ENCODE peak calls at places on chromosome 15, in eight cellular contexts. One of them, this sample, is unnamed.
A peak's percentile ranks its signal among the peaks of the same experiment; 100 is the strongest.

GRCh38 chr15:70475921-70476320 is 287.4 kb downstream of the UACA start:
- DNase-seq in tibial nerve: no peak
- DNase-seq in MM.1S: no peak
- DNase-seq in CD8-positive, alpha-beta T cell: no peak
- DNase-seq in pancreas: no peak
- DNase-seq in ovary: no peak
- DNase-seq in heart left ventricle: no peak
- DNase-seq in SK-N-SH: no peak
- DNase-seq in this sample: no peak

GRCh38 chr15:29448320-29448719 is 178.7 kb upstream of the NSMCE3 start:
- DNase-seq in tibial nerve: no peak
- DNase-seq in MM.1S: no peak
- DNase-seq in CD8-positive, alpha-beta T cell: no peak
- DNase-seq in pancreas: no peak
- DNase-seq in ovary: no peak
- DNase-seq in heart left ventricle: no peak
- DNase-seq in SK-N-SH: no peak
- DNase-seq in this sample: no peak

GRCh38 chr15:43067717-43068461 is 37.9 kb downstream of the UBR1 start:
- DNase-seq in tibial nerve: no peak
- DNase-seq in MM.1S: no peak
- DNase-seq in CD8-positive, alpha-beta T cell: no peak
- DNase-seq in pancreas: no peak
- DNase-seq in ovary: no peak
- DNase-seq in heart left ventricle: no peak
- DNase-seq in SK-N-SH: no peak
- DNase-seq in this sample: no peak

GRCh38 chr15:49467782-49468181 is 44.7 kb downstream of the FGF7 start:
- DNase-seq in tibial nerve: no peak
- DNase-seq in MM.1S: no peak
- DNase-seq in CD8-positive, alpha-beta T cell: no peak
- DNase-seq in pancreas: no peak
- DNase-seq in ovary: no peak
- DNase-seq in heart left ventricle: no peak
- DNase-seq in SK-N-SH: no peak
- DNase-seq in this sample: no peak

GRCh38 chr15:52102468-52102867 is 10.1 kb downstream of the BCL2L10 start:
- DNase-seq in tibial nerve: no peak
- DNase-seq in MM.1S: no peak
- DNase-seq in CD8-positive, alpha-beta T cell: no peak
- DNase-seq in pancreas: no peak
- DNase-seq in ovary: no peak
- DNase-seq in heart left ventricle: no peak
- DNase-seq in SK-N-SH: no peak
- DNase-seq in this sample: no peak

GRCh38 chr15:96243701-96244100 is 86.8 kb upstream of the NR2F2 start:
- DNase-seq in tibial nerve: no peak
- DNase-seq in MM.1S: no peak
- DNase-seq in CD8-positive, alpha-beta T cell: no peak
- DNase-seq in pancreas: no peak
- DNase-seq in ovary: no peak
- DNase-seq in heart left ventricle: no peak
- DNase-seq in SK-N-SH: no peak
- DNase-seq in this sample: no peak

GRCh38 chr15:77983708-77984445 is 93.6 kb downstream of the TBC1D2B start:
- DNase-seq in tibial nerve: no peak
- DNase-seq in MM.1S: no peak
- DNase-seq in CD8-positive, alpha-beta T cell: no peak
- DNase-seq in pancreas: no peak
- DNase-seq in ovary: peak; percentile 42
- DNase-seq in heart left ventricle: no peak
- DNase-seq in SK-N-SH: no peak
- DNase-seq in this sample: no peak

GRCh38 chr15:92930776-92931175 is 30.7 kb downstream of the CHD2 start:
- DNase-seq in tibial nerve: no peak
- DNase-seq in MM.1S: no peak
- DNase-seq in CD8-positive, alpha-beta T cell: no peak
- DNase-seq in pancreas: no peak
- DNase-seq in ovary: no peak
- DNase-seq in heart left ventricle: no peak
- DNase-seq in SK-N-SH: no peak
- DNase-seq in this sample: no peak

GRCh38 chr15:100671858-100672543 is 69.6 kb downstream of the ASB7 start:
- DNase-seq in tibial nerve: no peak
- DNase-seq in MM.1S: no peak
- DNase-seq in CD8-positive, alpha-beta T cell: no peak
- DNase-seq in pancreas: no peak
- DNase-seq in ovary: no peak
- DNase-seq in heart left ventricle: no peak
- DNase-seq in SK-N-SH: peak; percentile 85
- DNase-seq in this sample: no peak

GRCh38 chr15:31350771-31351170 is 24.1 kb downstream of the KLF13 start:
- DNase-seq in tibial nerve: no peak
- DNase-seq in MM.1S: peak; percentile 7
- DNase-seq in CD8-positive, alpha-beta T cell: no peak
- DNase-seq in pancreas: no peak
- DNase-seq in ovary: no peak
- DNase-seq in heart left ventricle: no peak
- DNase-seq in SK-N-SH: no peak
- DNase-seq in this sample: no peak

GRCh38 chr15:31349233-31350141 is 22.9 kb downstream of the KLF13 start:
- DNase-seq in tibial nerve: no peak
- DNase-seq in MM.1S: peak; percentile 17
- DNase-seq in CD8-positive, alpha-beta T cell: no peak
- DNase-seq in pancreas: peak; percentile 70
- DNase-seq in ovary: no peak
- DNase-seq in heart left ventricle: no peak
- DNase-seq in SK-N-SH: no peak
- DNase-seq in this sample: no peak

GRCh38 chr15:31352911-31353811 is 26.5 kb downstream of the KLF13 start:
- DNase-seq in tibial nerve: no peak
- DNase-seq in MM.1S: peak; percentile 75
- DNase-seq in CD8-positive, alpha-beta T cell: peak; percentile 75
- DNase-seq in pancreas: peak; percentile 73
- DNase-seq in ovary: peak; percentile 55
- DNase-seq in heart left ventricle: peak; percentile 90
- DNase-seq in SK-N-SH: peak; percentile 81
- DNase-seq in this sample: no peak

GRCh38 chr15:31353931-31354330 is 27.3 kb downstream of the KLF13 start:
- DNase-seq in tibial nerve: no peak
- DNase-seq in MM.1S: no peak
- DNase-seq in CD8-positive, alpha-beta T cell: no peak
- DNase-seq in pancreas: peak; percentile 79
- DNase-seq in ovary: no peak
- DNase-seq in heart left ventricle: peak; percentile 75
- DNase-seq in SK-N-SH: peak; percentile 72
- DNase-seq in this sample: no peak

DNA sequence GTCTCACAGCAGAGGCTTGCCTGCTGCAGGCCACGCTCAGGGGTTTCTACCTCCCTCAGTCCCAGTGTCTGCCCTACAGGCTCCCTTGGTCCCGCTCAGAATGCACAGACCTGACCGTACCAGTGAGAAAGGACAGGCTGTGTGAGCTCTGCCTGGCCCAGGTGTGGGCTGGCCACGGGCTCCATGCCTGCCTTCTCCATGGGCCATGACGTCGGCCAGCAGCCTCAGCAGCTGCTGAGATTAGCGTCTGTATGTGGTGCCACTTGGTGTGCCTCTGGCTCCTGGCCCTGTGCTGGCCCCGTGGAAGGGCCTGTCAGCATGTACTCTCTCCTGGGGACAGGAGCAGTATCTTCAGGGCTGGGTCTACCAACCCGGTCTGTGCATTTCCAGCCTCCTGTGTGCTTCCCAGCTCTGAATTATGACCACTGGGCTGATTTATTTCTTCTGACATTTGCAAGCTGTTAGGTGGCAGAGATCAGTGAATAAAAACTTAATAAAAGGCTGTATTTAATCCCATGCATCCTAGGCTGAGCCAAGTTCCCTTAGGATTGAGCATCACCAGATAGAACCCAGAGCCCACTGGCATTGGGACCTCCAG is 25.7 kb downstream of the KLF13 start:
- DNase-seq in tibial nerve: no peak
- DNase-seq in MM.1S: peak; percentile 76
- DNase-seq in CD8-positive, alpha-beta T cell: no peak
- DNase-seq in pancreas: peak; percentile 96
- DNase-seq in ovary: no peak
- DNase-seq in heart left ventricle: peak; percentile 75
- DNase-seq in SK-N-SH: peak; percentile 79
- DNase-seq in this sample: peak; percentile 68
- H3K4me1 ChIP-seq in tibial nerve: peaks cover 100% of the 10 kb centered on the region
- H3K4me1 ChIP-seq in MM.1S: peaks cover 99% of the 10 kb centered on the region
- H3K4me1 ChIP-seq in CD8-positive, alpha-beta T cell: peaks cover 100% of the 10 kb centered on the region
- H3K4me1 ChIP-seq in pancreas: peaks cover 44% of the 10 kb centered on the region
- H3K4me1 ChIP-seq in ovary: peaks cover 17% of the 10 kb centered on the region
- H3K4me1 ChIP-seq in heart left ventricle: peaks cover 100% of the 10 kb centered on the region
- H3K4me1 ChIP-seq in SK-N-SH: peaks cover 24% of the 10 kb centered on the region
- H3K4me1 ChIP-seq in this sample: peaks cover 100% of the 10 kb centered on the region

GRCh38 chr15:65182538-65182937 is 2.6 kb downstream of the CLPX start:
- DNase-seq in tibial nerve: no peak
- DNase-seq in MM.1S: no peak
- DNase-seq in CD8-positive, alpha-beta T cell: no peak
- DNase-seq in pancreas: no peak
- DNase-seq in ovary: no peak
- DNase-seq in heart left ventricle: no peak
- DNase-seq in SK-N-SH: no peak
- DNase-seq in this sample: no peak

GRCh38 chr15:65184305-65184943 is 718 bp downstream of the CLPX start:
- DNase-seq in tibial nerve: peak; percentile 45
- DNase-seq in MM.1S: peak; percentile 51
- DNase-seq in CD8-positive, alpha-beta T cell: peak; percentile 24
- DNase-seq in pancreas: peak; percentile 79
- DNase-seq in ovary: peak; percentile 69
- DNase-seq in heart left ventricle: peak; percentile 62
- DNase-seq in SK-N-SH: peak; percentile 70
- DNase-seq in this sample: peak; percentile 90

GRCh38 chr15:65189102-65189740 is 4.1 kb upstream of the CLPX start:
- DNase-seq in tibial nerve: no peak
- DNase-seq in MM.1S: peak; percentile 26
- DNase-seq in CD8-positive, alpha-beta T cell: no peak
- DNase-seq in pancreas: no peak
- DNase-seq in ovary: no peak
- DNase-seq in heart left ventricle: no peak
- DNase-seq in SK-N-SH: peak; percentile 80
- DNase-seq in this sample: no peak

GRCh38 chr15:65183847-65184159 is 1.3 kb downstream of the CLPX start:
- DNase-seq in tibial nerve: no peak
- DNase-seq in MM.1S: no peak
- DNase-seq in CD8-positive, alpha-beta T cell: no peak
- DNase-seq in pancreas: no peak
- DNase-seq in ovary: no peak
- DNase-seq in heart left ventricle: no peak
- DNase-seq in SK-N-SH: no peak
- DNase-seq in this sample: no peak

DNA sequence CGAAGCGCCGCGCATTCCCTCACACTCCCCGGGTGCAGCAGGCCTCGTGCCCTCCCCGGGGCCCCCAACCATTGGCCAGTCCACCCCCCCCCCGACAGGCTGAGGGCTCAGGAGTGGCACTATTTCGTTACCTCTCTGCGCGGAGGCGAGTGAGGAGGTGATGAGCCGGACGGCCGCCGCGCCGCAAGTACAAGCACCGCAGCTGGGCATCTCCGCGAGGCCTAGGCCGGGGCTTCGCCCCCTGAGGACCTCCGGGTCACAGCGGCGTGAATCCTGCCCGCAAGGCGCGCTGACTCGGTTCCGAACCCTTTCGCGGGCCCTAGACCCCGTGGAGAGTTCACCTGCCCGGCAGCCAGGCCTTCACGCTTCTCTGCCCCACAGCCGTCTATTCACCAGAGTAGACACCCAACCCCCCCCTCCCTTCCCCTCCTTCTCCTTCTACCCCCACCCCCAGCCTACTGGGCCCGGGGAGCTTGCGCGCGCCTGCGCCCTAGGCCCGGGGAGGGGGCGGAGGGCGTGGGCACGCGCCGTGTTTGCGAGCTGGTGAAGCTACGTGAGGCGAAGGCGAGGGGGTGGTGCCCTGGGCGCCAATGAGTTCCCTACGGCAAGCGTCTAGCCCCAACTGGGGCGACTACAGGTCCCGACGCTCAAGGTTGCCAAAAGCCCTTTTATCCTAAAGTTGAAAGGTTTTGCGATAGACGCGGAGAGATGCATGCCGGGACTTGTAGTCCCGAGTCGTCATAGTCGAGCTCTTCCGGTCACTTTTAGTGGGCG is at the start of gene CLPX:
- DNase-seq in tibial nerve: peak; percentile 81
- DNase-seq in MM.1S: peak; percentile 96
- DNase-seq in CD8-positive, alpha-beta T cell: peak; percentile 97
- DNase-seq in pancreas: peak; percentile 98
- DNase-seq in ovary: peak; percentile 92
- DNase-seq in heart left ventricle: peak; percentile 92
- DNase-seq in SK-N-SH: peak; percentile 98
- DNase-seq in this sample: peak; percentile 95
- TF ChIP-seq CTCF in tibial nerve: no peak
- TF ChIP-seq CTCF in MM.1S: no peak
- TF ChIP-seq CTCF in CD8-positive, alpha-beta T cell: no peak
- TF ChIP-seq CTCF in pancreas: no peak
- TF ChIP-seq CTCF in ovary: peak; percentile 7
- TF ChIP-seq CTCF in heart left ventricle: no peak
- TF ChIP-seq CTCF in SK-N-SH: no peak
- TF ChIP-seq CTCF in this sample: no peak

GRCh38 chr15:90561344-90562244 is 31.9 kb downstream of the CRTC3 start:
- DNase-seq in tibial nerve: no peak
- DNase-seq in MM.1S: no peak
- DNase-seq in CD8-positive, alpha-beta T cell: peak; percentile 50
- DNase-seq in pancreas: no peak
- DNase-seq in ovary: no peak
- DNase-seq in heart left ventricle: no peak
- DNase-seq in SK-N-SH: no peak
- DNase-seq in this sample: no peak

GRCh38 chr15:90562669-90563068 is 32.9 kb downstream of the CRTC3 start:
- DNase-seq in tibial nerve: no peak
- DNase-seq in MM.1S: no peak
- DNase-seq in CD8-positive, alpha-beta T cell: no peak
- DNase-seq in pancreas: no peak
- DNase-seq in ovary: no peak
- DNase-seq in heart left ventricle: no peak
- DNase-seq in SK-N-SH: no peak
- DNase-seq in this sample: no peak

GRCh38 chr15:90559119-90559518 is 29.4 kb downstream of the CRTC3 start:
- DNase-seq in tibial nerve: no peak
- DNase-seq in MM.1S: no peak
- DNase-seq in CD8-positive, alpha-beta T cell: no peak
- DNase-seq in pancreas: no peak
- DNase-seq in ovary: no peak
- DNase-seq in heart left ventricle: no peak
- DNase-seq in SK-N-SH: no peak
- DNase-seq in this sample: no peak

GRCh38 chr15:90558182-90558581 is 28.5 kb downstream of the CRTC3 start:
- DNase-seq in tibial nerve: no peak
- DNase-seq in MM.1S: no peak
- DNase-seq in CD8-positive, alpha-beta T cell: no peak
- DNase-seq in pancreas: no peak
- DNase-seq in ovary: peak; percentile 39
- DNase-seq in heart left ventricle: peak; percentile 35
- DNase-seq in SK-N-SH: peak; percentile 28
- DNase-seq in this sample: no peak

GRCh38 chr15:90560229-90560771 is 30.6 kb downstream of the CRTC3 start:
- DNase-seq in tibial nerve: peak; percentile 32
- DNase-seq in MM.1S: no peak
- DNase-seq in CD8-positive, alpha-beta T cell: no peak
- DNase-seq in pancreas: no peak
- DNase-seq in ovary: peak; percentile 44
- DNase-seq in heart left ventricle: peak; percentile 75
- DNase-seq in SK-N-SH: peak; percentile 66
- DNase-seq in this sample: no peak
- H3K27ac ChIP-seq in tibial nerve: peak overlapping the region; percentile 94
- H3K27ac ChIP-seq in MM.1S: no peak overlapping the region
- H3K27ac ChIP-seq in CD8-positive, alpha-beta T cell: no peak overlapping the region
- H3K27ac ChIP-seq in pancreas: peak overlapping the region; percentile 87
- H3K27ac ChIP-seq in ovary: peak overlapping the region; percentile 81
- H3K27ac ChIP-seq in heart left ventricle: peak overlapping the region; percentile 81
- H3K27ac ChIP-seq in SK-N-SH: peak overlapping the region; percentile 97
- H3K27ac ChIP-seq in this sample: peak overlapping the region; percentile 77

GRCh38 chr15:41933771-41934170 is 38.6 kb downstream of the EHD4 start:
- DNase-seq in tibial nerve: no peak
- DNase-seq in MM.1S: no peak
- DNase-seq in CD8-positive, alpha-beta T cell: no peak
- DNase-seq in pancreas: no peak
- DNase-seq in ovary: no peak
- DNase-seq in heart left ventricle: no peak
- DNase-seq in SK-N-SH: no peak
- DNase-seq in this sample: no peak
- H3K4me1 ChIP-seq in tibial nerve: peaks cover 70% of the 10 kb centered on the region
- H3K4me1 ChIP-seq in MM.1S: peaks cover 19% of the 10 kb centered on the region
- H3K4me1 ChIP-seq in CD8-positive, alpha-beta T cell: peaks cover 53% of the 10 kb centered on the region
- H3K4me1 ChIP-seq in pancreas: peaks cover 24% of the 10 kb centered on the region
- H3K4me1 ChIP-seq in ovary: peaks cover under 1% of the 10 kb centered on the region
- H3K4me1 ChIP-seq in heart left ventricle: peaks cover 99% of the 10 kb centered on the region
- H3K4me1 ChIP-seq in SK-N-SH: peaks cover 43% of the 10 kb centered on the region
- H3K4me1 ChIP-seq in this sample: peaks cover 77% of the 10 kb centered on the region